ENCODE peak calls at places on chromosomes 13 and 19, in five cellular contexts. O is activated CD4-positive, alpha-beta T cell treated with anti-CD3 and anti-CD28 coated beads, Interleukin-2, amount 10 ng/mL, durations not matched to agents 7 days and 5 days; A is psoas muscle; W is hypothalamus; F is HT1080. K is an unnamed sample.

GRCh38 chr19:4962085-4962619 is 6.8 kb upstream of the KDM4B start:
- DNase-seq in O (no peak), A (no peak), W (no peak), F (no peak), K (no peak)

GRCh38 chr19:4851551-4852290 is 15.7 kb downstream of the PLIN3 start:
- DNase-seq in O (peak), A (peak), W (no peak), F (peak), K (no peak)

GRCh38 chr19:4140237-4140711 is 13.2 kb upstream of the CREB3L3 start:
- DNase-seq in O (peak), A (no peak), W (no peak), F (peak), K (no peak)

GRCh38 chr13:112576191-112576590 is 11.8 kb downstream of the TUBGCP3 start:
- DNase-seq in O (no peak), A (no peak), W (no peak), F (no peak), K (no peak)

GRCh38 chr19:57886046-57886445 is 2.8 kb downstream of the ZNF814 start:
- DNase-seq in O (no peak), A (no peak), W (no peak), F (no peak), K (no peak)

GRCh38 chr13:114142640-114143490 is 10.4 kb upstream of the RASA3 start:
- DNase-seq in O (peak), A (peak), W (no peak), F (no peak), K (no peak)

GRCh38 chr19:32336259-32337111 is 8.9 kb upstream of the ZNF507 start:
- DNase-seq in O (no peak), A (no peak), W (no peak), F (no peak), K (no peak)

GRCh38 chr19:54478677-54479266 is 5.7 kb upstream of the CDC42EP5 start:
- DNase-seq in O (peak), A (no peak), W (no peak), F (no peak), K (no peak)

GRCh38 chr13:109706015-109706715 is 80.2 kb downstream of the IRS2 start:
- DNase-seq in O (no peak), A (no peak), W (no peak), F (no peak), K (no peak)

GRCh38 chr19:10271543-10272086 is 695 bp downstream of the ICAM1 start:
- DNase-seq in O (no peak), A (no peak), W (no peak), F (no peak), K (no peak)

GRCh38 chr19:38730731-38731589 is 13.3 kb downstream of the CAPN12 start:
- DNase-seq in O (no peak), A (no peak), W (no peak), F (no peak), K (no peak)

GRCh38 chr19:7442423-7442822 is 46.4 kb downstream of the PEX11G start:
- DNase-seq in O (no peak), A (no peak), W (no peak), F (no peak), K (peak)

GRCh38 chr13:62482351-62482750 is 1066.7 kb upstream of the PCDH20 start:
- DNase-seq in O (no peak), A (no peak), W (no peak), F (peak), K (no peak)

GRCh38 chr13:37270206-37271001 is 164.9 kb upstream of the CSNK1A1L start:
- DNase-seq in O (no peak), A (no peak), W (no peak), F (no peak), K (no peak)

GRCh38 chr19:42657551-42657950 is 62.8 kb upstream of the CEACAM8 start:
- DNase-seq in O (no peak), A (no peak), W (no peak), F (peak), K (no peak)

GRCh38 chr13:40480012-40480914 is 186.2 kb downstream of the FOXO1 start:
- DNase-seq in O (no peak), A (no peak), W (no peak), F (no peak), K (no peak)

GRCh38 chr13:113145496-113145895 is 13.0 kb upstream of the PROZ start:
- DNase-seq in O (no peak), A (no peak), W (no peak), F (no peak), K (no peak)

GRCh38 chr13:27172495-27172842 is 858 bp upstream of the USP12 start:
- DNase-seq in O (no peak), A (no peak), W (no peak), F (peak), K (no peak)

GRCh38 chr13:106468948-106469590 is 66.4 kb downstream of the EFNB2 start:
- DNase-seq in O (no peak), A (no peak), W (no peak), F (no peak), K (no peak)

GRCh38 chr13:19153782-19154450 is 27.7 kb downstream of the TUBA3C start:
- DNase-seq in O (peak), A (no peak), W (no peak), F (peak), K (no peak)

GRCh38 chr19:5369962-5370367 is 29.4 kb upstream of the PTPRS start:
- DNase-seq in O (peak), A (no peak), W (no peak), F (peak), K (no peak)

GRCh38 chr19:16920816-16921529 is 32.2 kb downstream of the F2RL3 start:
- DNase-seq in O (no peak), A (peak), W (no peak), F (peak), K (no peak)

GRCh38 chr13:44249439-44249838 is 124.2 kb upstream of the SERP2 start:
- DNase-seq in O (no peak), A (peak), W (no peak), F (peak), K (peak)

GRCh38 chr13:83666126-83666525 is 216.1 kb downstream of the SLITRK1 start:
- DNase-seq in O (no peak), A (no peak), W (no peak), F (no peak), K (no peak)

GRCh38 chr13:44273991-44274810 is 99.4 kb upstream of the SERP2 start:
- DNase-seq in O (peak), A (no peak), W (no peak), F (peak), K (no peak)

GRCh38 chr13:39877134-39877533 is 221.7 kb downstream of the COG6 start:
- DNase-seq in O (no peak), A (no peak), W (no peak), F (no peak), K (no peak)

GRCh38 chr13:85565652-85566051 is 233.6 kb downstream of the SLITRK6 start:
- DNase-seq in O (no peak), A (no peak), W (no peak), F (no peak), K (no peak)

GRCh38 chr13:79056706-79057105 is 349.3 kb downstream of the RBM26 start:
- DNase-seq in O (no peak), A (no peak), W (no peak), F (no peak), K (no peak)

K was measured in gastrocnemius medialis.